ENCODE peak calls at places on chromosome 3, in four cellular contexts. P is sigmoid colon, A is upper lobe of left lung, Z is GM12891. I is an unnamed sample.

GRCh38 chr3:195102609-195103467 is 168.1 kb downstream of the XXYLT1 start:
- DNase-seq in Z (no peak), A (no peak), P (peak; percentile 55), I (no peak)

GRCh38 chr3:14885307-14885706 is 62.1 kb upstream of the NR2C2 start:
- DNase-seq in Z (no peak), A (no peak), P (no peak), I (no peak)

GRCh38 chr3:191030491-191030890 is 168.0 kb upstream of the GMNC start:
- DNase-seq in A (no peak), P (no peak), Z (no peak), I (no peak)

GRCh38 chr3:197244751-197245150 is 53.7 kb downstream of the DLG1 start:
- DNase-seq in Z (no peak), P (no peak), A (no peak), I (no peak)

GRCh38 chr3:113409676-113410075 is 31.6 kb downstream of the CFAP44 start:
- DNase-seq in P (no peak), A (no peak), Z (no peak), I (no peak)

GRCh38 chr3:32577621-32578556 is 7.2 kb upstream of the DYNC1LI1 start:
- DNase-seq in A (peak; percentile 26), Z (peak; percentile 39), P (no peak), I (peak; percentile 34)

GRCh38 chr3:14374444-14374883 is 27.9 kb upstream of the SLC6A6 start:
- DNase-seq in P (no peak), A (peak; percentile 50), Z (no peak), I (no peak)

GRCh38 chr3:185460719-185461350 is 38.0 kb downstream of the TMEM41A start:
- DNase-seq in P (no peak), A (no peak), Z (no peak), I (no peak)

GRCh38 chr3:148953094-148953493 is 38.2 kb upstream of the GYG1 start:
- DNase-seq in A (no peak), P (no peak), Z (no peak), I (no peak)

GRCh38 chr3:44885618-44886017 is 11.2 kb downstream of the TGM4 start:
- DNase-seq in Z (no peak), A (no peak), P (no peak), I (no peak)

GRCh38 chr3:149390772-149391212 is 13.3 kb upstream of the TM4SF1 start:
- DNase-seq in A (no peak), P (no peak), Z (no peak), I (no peak)

GRCh38 chr3:61890167-61890566 is 328.8 kb downstream of the PTPRG start:
- DNase-seq in A (no peak), Z (no peak), P (no peak), I (no peak)

GRCh38 chr3:64008952-64009351 is 14.3 kb downstream of the PSMD6 start:
- DNase-seq in A (no peak), P (no peak), Z (no peak), I (no peak)

GRCh38 chr3:178671261-178672191 is 135.3 kb downstream of the KCNMB2 start:
- DNase-seq in Z (no peak), P (no peak), A (peak; percentile 21), I (no peak)

GRCh38 chr3:13401149-13401548 is 19.0 kb downstream of the NUP210 start:
- DNase-seq in Z (no peak), P (no peak), A (no peak), I (no peak)

GRCh38 chr3:72044231-72044935 is 259.4 kb upstream of the PROK2 start:
- DNase-seq in P (no peak), Z (no peak), A (no peak), I (no peak)

GRCh38 chr3:105752791-105753415 is 115.9 kb downstream of the CBLB start:
- DNase-seq in Z (no peak), A (no peak), P (no peak), I (no peak)

GRCh38 chr3:125398952-125399351 is 23.8 kb upstream of the ZNF148 start:
- DNase-seq in P (no peak), Z (no peak), A (no peak), I (no peak)

GRCh38 chr3:195094211-195094921 is 176.6 kb downstream of the XXYLT1 start:
- DNase-seq in P (no peak), A (no peak), Z (peak; percentile 48), I (peak; percentile 52)

GRCh38 chr3:111362286-111363009 is 179.5 kb upstream of the CD96 start:
- DNase-seq in Z (no peak), A (no peak), P (no peak), I (no peak)

GRCh38 chr3:3307491-3307890 is 128.0 kb upstream of the CRBN start:
- DNase-seq in A (no peak), Z (no peak), P (no peak), I (no peak)

GRCh38 chr3:163722421-163722820 is 1355.9 kb downstream of the SI start:
- DNase-seq in A (no peak), Z (no peak), P (no peak), I (no peak)

GRCh38 chr3:69425249-69425648 is 39.4 kb upstream of the FRMD4B start:
- DNase-seq in Z (peak; percentile 14), P (no peak), A (no peak), I (peak; percentile 7)

GRCh38 chr3:37793889-37794591 is 67.6 kb upstream of the CTDSPL start:
- DNase-seq in A (no peak), Z (no peak), P (no peak), I (no peak)

GRCh38 chr3:98778383-98778782 is 15.2 kb downstream of the ST3GAL6 start:
- DNase-seq in A (no peak), P (no peak), Z (no peak), I (no peak)

GRCh38 chr3:171461087-171461917 is 1.1 kb upstream of the TNIK start:
- DNase-seq in Z (no peak), A (peak; percentile 59), P (no peak), I (no peak)

GRCh38 chr3:71251156-71251775 is 332.3 kb downstream of the FOXP1 start:
- DNase-seq in P (no peak), Z (no peak), A (no peak), I (no peak)

GRCh38 chr3:110521019-110521418 is 550.6 kb upstream of the NECTIN3 start:
- DNase-seq in P (no peak), Z (no peak), A (no peak), I (no peak)

GRCh38 chr3:186057594-186057993 is 51.3 kb downstream of the ETV5 start:
- DNase-seq in Z (no peak), P (no peak), A (no peak), I (no peak)

GRCh38 chr3:172138792-172139507 is 99.6 kb downstream of the FNDC3B start:
- DNase-seq in Z (no peak), P (peak; percentile 79), A (peak; percentile 86), I (no peak)

GRCh38 chr3:61855211-61855610 is 293.8 kb downstream of the PTPRG start:
- DNase-seq in A (no peak), Z (no peak), P (no peak), I (no peak)

GRCh38 chr3:146882206-146882605 is 277.1 kb upstream of the PLSCR5 start:
- DNase-seq in A (no peak), Z (no peak), P (no peak), I (no peak)

GRCh38 chr3:122067214-122067550 is 12.0 kb downstream of the CD86 start:
- DNase-seq in A (no peak), P (no peak), Z (no peak), I (no peak)
- TF ChIP-seq POLR2AphosphoS5 in A (no peak), P (no peak), Z (no peak), I (no peak)

GRCh38 chr3:31165399-31165860 is 271.0 kb upstream of the GADL1 start:
- DNase-seq in A (peak; percentile 59), P (no peak), Z (no peak), I (no peak)

GRCh38 chr3:31167666-31168065 is 273.2 kb upstream of the GADL1 start:
- DNase-seq in P (no peak), Z (no peak), A (no peak), I (no peak)

GRCh38 chr3:31161889-31162288 is 267.4 kb upstream of the GADL1 start:
- DNase-seq in P (no peak), A (no peak), Z (no peak), I (no peak)

GRCh38 chr3:31164398-31164797 is 269.9 kb upstream of the GADL1 start:
- DNase-seq in A (no peak), Z (no peak), P (no peak), I (no peak)

DNA sequence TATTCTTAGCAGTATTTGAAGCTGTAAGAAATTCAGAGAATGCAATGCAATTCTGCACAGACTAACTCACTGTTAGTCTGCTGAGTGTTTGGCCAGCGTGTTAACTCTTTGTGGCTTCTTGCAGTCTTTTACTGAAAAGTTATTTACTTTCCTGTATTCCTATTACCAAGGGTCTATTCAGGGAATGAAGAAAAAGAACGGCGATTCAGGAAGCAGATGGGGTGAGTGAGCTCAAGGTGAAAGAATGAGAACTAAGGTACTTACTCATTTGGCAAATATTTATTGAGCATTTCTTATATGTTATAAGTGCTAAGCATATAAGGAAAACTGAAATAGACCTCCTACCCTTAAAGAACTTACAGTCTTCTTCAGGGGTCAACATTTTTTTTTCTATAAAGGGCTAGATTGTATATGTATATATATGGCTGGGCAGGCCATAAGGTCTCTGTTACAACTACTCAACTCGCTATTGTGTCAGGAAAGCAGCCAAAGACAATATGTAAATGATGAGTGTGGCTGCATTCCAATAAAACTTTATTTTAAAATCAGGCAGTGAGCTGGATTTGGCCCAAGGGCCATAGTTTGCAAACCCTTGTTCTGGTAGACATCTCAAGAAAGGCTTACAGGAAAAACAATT is 271.9 kb upstream of the GADL1 start:
- DNase-seq in P (no peak), A (no peak), Z (no peak), I (no peak)
- TF ChIP-seq POLR2AphosphoS5 in P (no peak), A (no peak), Z (no peak), I (no peak)

DNA sequence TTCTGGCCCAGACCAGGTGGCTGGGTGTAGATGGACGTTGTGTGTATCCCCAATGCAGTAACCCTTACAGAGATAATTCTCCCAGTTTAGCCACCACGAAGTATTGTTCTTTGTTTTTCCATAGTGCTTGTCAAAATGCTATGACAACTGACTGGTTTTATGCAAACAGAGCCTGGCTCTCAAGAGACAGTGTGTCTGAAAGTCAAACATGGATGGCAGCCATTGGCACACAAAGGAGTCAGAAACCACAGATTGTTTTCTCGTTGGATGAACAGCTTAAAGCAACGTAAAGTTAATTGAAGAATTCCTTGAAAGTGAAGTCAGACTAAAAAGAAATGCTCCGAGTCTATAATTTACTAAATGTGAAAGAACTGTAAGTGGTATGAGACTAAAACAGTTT is 91.2 kb downstream of the FILIP1L start:
- DNase-seq in P (no peak), Z (no peak), A (no peak), I (no peak)
- TF ChIP-seq POLR2AphosphoS5 in P (no peak), Z (no peak), A (no peak), I (no peak)

DNA sequence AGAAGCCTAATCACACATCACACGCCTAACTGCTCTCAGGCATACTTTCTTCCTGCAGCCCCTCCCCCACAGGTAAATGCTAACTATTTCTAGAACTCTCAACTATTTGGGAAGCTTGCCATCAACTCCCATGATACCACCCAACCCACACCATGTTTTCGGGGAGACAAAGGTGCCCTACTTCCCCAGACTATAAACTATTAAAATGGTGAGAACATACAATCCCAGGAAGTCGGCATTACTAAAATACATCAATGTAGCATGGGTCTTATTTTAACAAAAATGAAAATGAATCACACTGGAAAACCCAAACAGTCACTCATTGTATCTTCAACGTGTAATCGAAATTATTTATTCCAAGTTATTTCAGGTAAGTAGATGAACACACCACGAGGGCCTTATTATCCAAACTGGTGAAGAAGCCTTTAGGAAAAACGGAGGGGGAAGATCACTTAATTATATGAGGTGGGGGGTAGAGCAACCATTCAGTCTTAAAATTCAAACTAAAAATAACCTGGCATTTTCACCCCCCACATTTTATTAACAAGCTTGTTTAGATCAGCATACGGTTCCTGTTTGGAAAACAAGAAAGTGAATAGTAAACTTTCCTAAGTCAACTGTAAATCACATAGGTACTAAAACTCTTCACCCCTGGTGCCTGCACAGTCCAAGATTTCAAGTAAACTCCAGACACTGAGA is 1.9 kb downstream of the TBL1XR1 start:
- DNase-seq in Z (no peak), A (peak; percentile 55), P (no peak), I (no peak)
- TF ChIP-seq POLR2AphosphoS5 in Z (no peak), A (no peak), P (no peak), I (no peak)